ENCODE peak calls at places on chromosome 1, in nine cellular contexts. Y is activated naive CD4-positive, alpha-beta T cell; Z is H4; B is Caki2; I is T-helper 9 cell; E is lower leg skin; J is putamen; P is HCEC 1CT; C is activated CD8-positive, alpha-beta memory T cell treated with anti-CD3 and anti-CD28 coated beads for 48 hours. X is an unnamed sample.

GRCh38 chr1:147243228-147243685 is 773 bp downstream of the CHD1L start:
- DNase-seq in Y (no peak), Z (no peak), B (no peak), I (peak), E (peak), J (no peak), P (no peak), C (no peak), X (no peak)

GRCh38 chr1:92484472-92485373 is 2.0 kb downstream of the GFI1 start:
- DNase-seq in Y (peak), Z (no peak), B (no peak), I (peak), E (no peak), J (no peak), P (no peak), C (peak), X (no peak)

GRCh38 chr1:84370831-84371394 is 27.4 kb upstream of the DNASE2B start:
- DNase-seq in Y (no peak), Z (no peak), B (no peak), I (no peak), E (no peak), J (no peak), P (peak), C (no peak), X (peak)

GRCh38 chr1:186753241-186753640 is 73.0 kb upstream of the PTGS2 start:
- DNase-seq in Y (no peak), Z (no peak), B (no peak), I (no peak), E (no peak), J (no peak), P (peak), C (no peak), X (no peak)

GRCh38 chr1:9399510-9400424 is 107.1 kb downstream of the SPSB1 start:
- DNase-seq in Y (no peak), Z (no peak), B (no peak), I (no peak), E (no peak), J (peak), P (peak), C (no peak), X (no peak)

GRCh38 chr1:206727981-206728380 is 42.6 kb upstream of the IL19 start:
- DNase-seq in Y (no peak), Z (no peak), B (no peak), I (no peak), E (no peak), J (no peak), P (no peak), C (no peak), X (no peak)

GRCh38 chr1:41598325-41598724 is 113.8 kb upstream of the EDN2 start:
- DNase-seq in Y (no peak), Z (no peak), B (no peak), I (no peak), E (no peak), J (no peak), P (no peak), C (no peak), X (no peak)

GRCh38 chr1:177351361-177352108 is 180.8 kb downstream of the BRINP2 start:
- DNase-seq in Y (no peak), Z (no peak), B (no peak), I (no peak), E (no peak), J (peak), P (no peak), C (no peak), X (no peak)